ENCODE peak calls at places on chromosome X, in ten cellular contexts. M is astrocyte of the spinal cord, F is choroid plexus epithelial cell, X is neural crest cell, K is cardiac fibroblast, B is AG10803, Q is hepatocyte, Y is Calu3, A is HCT116, Z is fibroblast of pulmonary artery. J is an unnamed sample.

GRCh38 chrX:130120746-130121504 is 10.6 kb upstream of the ELF4 start:
- DNase-seq in M (peak), F (peak), X (peak), K (peak), B (peak), Q (peak), Y (peak), A (no peak), Z (peak), J (no peak)

GRCh38 chrX:53233536-53233935 is 8.5 kb upstream of the KDM5C start:
- DNase-seq in M (no peak), F (no peak), X (no peak), K (no peak), B (no peak), Q (no peak), Y (no peak), A (no peak), Z (no peak), J (no peak)

GRCh38 chrX:96147645-96148044 is 537.0 kb upstream of the DIAPH2 start:
- DNase-seq in M (no peak), F (no peak), X (no peak), K (no peak), B (no peak), Q (no peak), Y (no peak), A (no peak), Z (peak), J (no peak)

GRCh38 chrX:134670241-134670811 is 12.1 kb upstream of the PLAC1 start:
- DNase-seq in M (peak), F (peak), X (no peak), K (peak), B (peak), Q (peak), Y (peak), A (no peak), Z (peak), J (peak)

GRCh38 chrX:22095306-22095705 is 63.2 kb downstream of the PHEX start:
- DNase-seq in M (peak), F (peak), X (no peak), K (peak), B (peak), Q (peak), Y (no peak), A (no peak), Z (peak), J (no peak)

GRCh38 chrX:139762400-139763183 is 54.6 kb upstream of the MCF2 start:
- DNase-seq in M (no peak), F (peak), X (no peak), K (peak), B (peak), Q (no peak), Y (no peak), A (no peak), Z (peak), J (no peak)

GRCh38 chrX:112612558-112612957 is 67.2 kb downstream of the LHFPL1 start:
- DNase-seq in M (no peak), F (no peak), X (no peak), K (no peak), B (no peak), Q (no peak), Y (no peak), A (no peak), Z (no peak), J (no peak)

GRCh38 chrX:24026403-24026801 is 584 bp downstream of the KLHL15 start:
- DNase-seq in M (peak), F (no peak), X (no peak), K (no peak), B (no peak), Q (peak), Y (no peak), A (no peak), Z (peak), J (no peak)

GRCh38 chrX:26442340-26442739 is 226.4 kb downstream of the MAGEB5 start:
- DNase-seq in M (peak), F (peak), X (no peak), K (peak), B (peak), Q (peak), Y (peak), A (peak), Z (peak), J (no peak)

GRCh38 chrX:134551365-134552095 is 91.6 kb downstream of the HPRT1 start:
- DNase-seq in M (peak), F (peak), X (no peak), K (peak), B (peak), Q (no peak), Y (no peak), A (no peak), Z (peak), J (no peak)

GRCh38 chrX:444305-444704 is 57.6 kb upstream of the PPP2R3B start:
- DNase-seq in M (no peak), F (no peak), X (no peak), K (no peak), B (no peak), Q (no peak), Y (no peak), A (no peak), Z (no peak), J (no peak)

GRCh38 chrX:39519213-39519544 is 578.6 kb downstream of the BCOR start:
- DNase-seq in M (peak), F (peak), X (no peak), K (peak), B (peak), Q (peak), Y (no peak), A (no peak), Z (peak), J (peak)

GRCh38 chrX:8319359-8319758 is 145.3 kb upstream of the VCX3B start:
- DNase-seq in M (no peak), F (no peak), X (no peak), K (no peak), B (no peak), Q (no peak), Y (no peak), A (no peak), Z (no peak), J (no peak)

GRCh38 chrX:109533631-109534030 is 3.0 kb upstream of the NXT2 start:
- DNase-seq in M (no peak), F (peak), X (no peak), K (peak), B (peak), Q (no peak), Y (no peak), A (no peak), Z (peak), J (peak)

GRCh38 chrX:68929332-68930150 is 100.7 kb downstream of the EFNB1 start:
- DNase-seq in M (peak), F (peak), X (no peak), K (peak), B (peak), Q (no peak), Y (peak), A (peak), Z (peak), J (peak)

GRCh38 chrX:19729761-19730160 is 157.6 kb downstream of the SH3KBP1 start:
- DNase-seq in M (no peak), F (no peak), X (no peak), K (no peak), B (no peak), Q (no peak), Y (no peak), A (no peak), Z (no peak), J (no peak)

DNA sequence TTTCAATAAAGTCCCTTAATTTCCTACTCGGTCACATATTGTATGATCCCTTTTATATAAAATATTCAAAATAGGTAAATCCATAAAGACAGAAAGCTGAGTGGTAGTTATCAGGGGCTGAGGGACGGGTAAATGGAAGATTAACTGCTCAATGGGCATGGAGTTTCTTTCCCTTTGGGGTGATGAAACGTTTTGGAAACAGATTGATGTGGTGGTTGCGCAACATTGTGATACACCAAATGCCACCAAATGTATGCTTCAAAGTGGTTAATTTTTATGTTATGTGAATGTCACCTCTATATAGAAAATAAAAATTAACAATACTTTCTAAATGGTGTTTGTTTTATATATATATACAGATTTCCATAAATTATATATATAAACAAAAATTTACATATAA is 15.0 kb upstream of the MAOB start:
- DNase-seq in M (no peak), F (no peak), X (no peak), K (no peak), B (no peak), Q (no peak), Y (no peak), A (no peak), Z (no peak), J (no peak)
- TF ChIP-seq CTCF in M (no peak), F (no peak), X (no peak), K (no peak), B (no peak), Q (no peak), Y (no peak), A (no peak), Z (no peak), J (no peak)

DNA sequence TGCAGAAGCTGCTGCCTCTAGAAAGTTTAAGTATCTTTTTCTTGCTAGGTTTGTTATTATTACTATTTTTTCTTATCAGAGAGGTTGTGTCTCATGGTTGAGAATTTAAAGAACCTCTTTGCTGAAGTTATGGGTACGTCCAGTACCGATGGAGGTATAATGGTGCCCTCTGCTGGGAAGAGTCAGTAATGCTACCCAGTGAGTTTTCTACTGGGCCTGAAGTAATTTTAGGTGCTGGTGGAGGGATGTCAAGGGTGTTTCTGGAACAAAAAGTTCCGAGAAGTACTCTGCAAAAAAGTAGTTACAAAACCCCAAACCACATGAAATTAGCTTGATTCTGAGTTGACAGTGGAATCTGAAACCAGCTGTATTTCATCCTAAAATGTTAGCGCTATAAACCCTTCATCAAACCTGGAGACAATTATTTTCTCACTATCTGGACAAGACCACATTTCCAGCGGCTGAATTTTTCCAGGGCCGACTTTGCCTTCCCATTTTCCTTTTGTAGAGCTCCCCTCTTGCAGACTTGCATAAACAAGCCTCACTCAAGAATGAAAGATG is 102.5 kb upstream of the MID1 start:
- DNase-seq in M (peak), F (peak), X (peak), K (peak), B (peak), Q (peak), Y (peak), A (peak), Z (peak), J (no peak)
- TF ChIP-seq CTCF in M (peak), F (peak), X (peak), K (peak), B (peak), Q (peak), Y (no peak), A (peak), Z (peak), J (peak)

DNA sequence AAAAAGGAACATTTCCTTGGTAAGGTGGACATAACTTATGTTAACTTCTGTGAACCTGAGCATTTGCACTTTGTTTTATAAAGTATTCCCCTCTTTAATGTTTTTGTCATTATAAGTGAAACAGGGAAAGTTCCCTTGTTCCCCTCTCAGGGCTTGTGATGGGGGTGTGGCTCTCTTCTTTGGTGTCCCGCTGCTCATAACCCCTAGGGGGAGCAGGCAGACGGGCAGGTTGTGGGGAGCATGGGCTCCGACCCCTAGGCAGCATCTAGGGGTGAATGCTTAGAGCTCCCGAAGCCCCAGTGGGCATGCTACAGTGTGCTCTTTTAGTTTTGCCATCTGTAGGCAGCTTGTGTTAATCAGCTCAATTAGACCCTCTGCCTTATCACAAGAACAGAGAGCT is 200.4 kb downstream of the DACH2 start:
- DNase-seq in M (no peak), F (no peak), X (no peak), K (no peak), B (no peak), Q (no peak), Y (no peak), A (no peak), Z (no peak), J (no peak)
- TF ChIP-seq CTCF in M (no peak), F (no peak), X (peak), K (no peak), B (no peak), Q (no peak), Y (no peak), A (no peak), Z (no peak), J (no peak)

DNA sequence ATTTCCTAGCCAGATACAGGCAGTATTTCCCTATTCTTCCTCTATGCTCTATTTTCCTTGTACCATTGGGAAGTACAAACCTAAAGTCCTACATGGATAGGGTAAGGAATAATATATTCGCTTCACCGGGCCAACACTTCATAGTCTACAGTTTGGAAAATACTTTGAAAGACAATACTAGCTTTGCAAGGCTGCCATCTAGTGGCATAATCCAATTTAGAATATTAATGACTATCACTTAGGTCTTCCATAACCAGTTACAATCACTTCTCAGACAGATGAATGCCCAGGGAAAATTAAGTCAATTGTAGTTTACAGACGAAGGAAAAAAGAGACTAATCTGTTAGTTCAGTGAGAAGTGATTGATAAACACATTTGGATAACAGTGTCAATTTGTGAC is 141.0 kb upstream of the FAM47C start:
- DNase-seq in M (peak), F (peak), X (peak), K (peak), B (peak), Q (peak), Y (peak), A (no peak), Z (peak), J (no peak)
- TF ChIP-seq CTCF in M (peak), F (peak), X (peak), K (peak), B (peak), Q (peak), Y (peak), A (peak), Z (peak), J (peak)

DNA sequence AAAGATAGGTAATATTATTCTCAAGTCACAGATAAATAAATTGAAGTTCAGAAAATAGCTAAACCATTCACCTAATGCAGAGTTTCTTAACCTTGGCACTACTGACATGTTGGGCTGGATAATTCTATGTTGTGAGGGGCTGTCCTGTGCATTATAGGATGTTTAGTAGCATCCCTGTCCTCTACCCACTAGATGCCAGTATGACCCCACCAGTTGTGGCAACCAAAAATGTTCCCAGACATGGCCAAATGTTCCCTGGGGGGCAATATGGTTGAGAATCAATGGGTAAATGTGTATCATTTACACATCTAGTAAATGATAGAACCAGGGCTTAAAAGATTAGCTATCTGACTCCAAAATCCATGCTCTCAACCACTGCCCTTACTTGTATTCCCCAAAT is 140.9 kb downstream of the COL4A6 start:
- DNase-seq in M (no peak), F (no peak), X (no peak), K (no peak), B (no peak), Q (no peak), Y (no peak), A (no peak), Z (no peak), J (no peak)
- TF ChIP-seq CTCF in M (no peak), F (no peak), X (no peak), K (no peak), B (no peak), Q (no peak), Y (no peak), A (peak), Z (no peak), J (no peak)